ENCODE peak calls at places on chromosomes 7 and 10, in five cellular contexts. X, L, W, H and M are unnamed samples.

GRCh38 chr10:103859161-103860141 is 4.1 kb upstream of the SH3PXD2A start:
- DNase-seq in X (peak; percentile 81), W (peak; percentile 75), L (peak; percentile 67), H (peak; percentile 83), M (peak; percentile 30)

GRCh38 chr10:123399276-123399839 is 245.2 kb downstream of the BUB3 start:
- DNase-seq in L (no peak), X (no peak), H (no peak), W (no peak), M (no peak)

GRCh38 chr10:85724215-85724614 is 642.4 kb downstream of the GRID1 start:
- DNase-seq in X (no peak), W (no peak), L (no peak), H (no peak), M (no peak)

GRCh38 chr10:122140941-122141623 is 130.0 kb upstream of the BTBD16 start:
- DNase-seq in H (no peak), X (peak; percentile 68), L (peak; percentile 90), W (peak; percentile 89), M (no peak)

GRCh38 chr7:29190349-29191045 is 4.1 kb upstream of the CHN2 start:
- DNase-seq in X (peak; percentile 59), L (no peak), H (no peak), W (peak; percentile 63), M (no peak)

GRCh38 chr7:132009778-132010177 is 453.4 kb upstream of the PODXL start:
- DNase-seq in H (no peak), X (no peak), L (no peak), W (no peak), M (no peak)

GRCh38 chr7:141097430-141097829 is 23.6 kb downstream of the TMEM178B start:
- DNase-seq in X (peak; percentile 37), H (peak; percentile 65), L (no peak), W (peak; percentile 36), M (no peak)

GRCh38 chr7:69825031-69825681 is 226.9 kb downstream of the AUTS2 start:
- DNase-seq in X (no peak), L (no peak), H (peak; percentile 76), W (no peak), M (no peak)

GRCh38 chr7:37149019-37149814 is 299.4 kb downstream of the ELMO1 start:
- DNase-seq in L (no peak), W (no peak), H (no peak), X (peak; percentile 7), M (no peak)

GRCh38 chr10:49690673-49691356 is 11.4 kb downstream of the C10orf53 start:
- DNase-seq in X (no peak), H (no peak), L (no peak), W (no peak), M (no peak)

GRCh38 chr10:15589109-15589508 is 130.6 kb downstream of the ITGA8 start:
- DNase-seq in X (peak; percentile 26), H (no peak), L (no peak), W (no peak), M (no peak)

GRCh38 chr10:3907514-3907913 is 122.5 kb upstream of the KLF6 start:
- DNase-seq in X (no peak), L (peak; percentile 53), W (no peak), H (no peak), M (no peak)

GRCh38 chr10:12500406-12501303 is 151.3 kb downstream of the CAMK1D start:
- DNase-seq in H (no peak), L (peak; percentile 15), W (no peak), X (no peak), M (no peak)

GRCh38 chr7:123041085-123041484 is 45.6 kb upstream of the TAS2R16 start:
- DNase-seq in H (no peak), L (no peak), W (peak; percentile 3), X (no peak), M (no peak)

GRCh38 chr10:124267231-124267885 is 151.4 kb downstream of the OAT start:
- DNase-seq in L (no peak), X (no peak), W (no peak), H (no peak), M (no peak)

GRCh38 chr7:100444311-100445278 is 8.3 kb upstream of the PPP1R35 start:
- DNase-seq in L (no peak), X (peak; percentile 68), H (no peak), W (no peak), M (no peak)

GRCh38 chr10:125531470-125531869 is 151.5 kb downstream of the TEX36 start:
- DNase-seq in L (no peak), H (no peak), W (no peak), X (peak; percentile 67), M (no peak)

GRCh38 chr7:3043544-3044395 is at the start of gene CARD11:
- DNase-seq in W (no peak), X (peak; percentile 87), H (peak; percentile 87), L (no peak), M (peak; percentile 55)

GRCh38 chr10:132690401-132690800 is 95.5 kb downstream of the NKX6-2 start:
- DNase-seq in X (no peak), L (no peak), H (no peak), W (no peak), M (no peak)

GRCh38 chr10:87054373-87055295 is 34.5 kb downstream of the FAM25A start:
- DNase-seq in H (peak; percentile 29), W (no peak), X (peak; percentile 96), L (no peak), M (no peak)

GRCh38 chr10:68603766-68604165 is 43.6 kb downstream of the TET1 start:
- DNase-seq in X (no peak), H (no peak), L (no peak), W (no peak), M (no peak)

GRCh38 chr7:45178241-45179225 is 20.9 kb downstream of the RAMP3 start:
- DNase-seq in X (peak; percentile 54), L (no peak), W (no peak), H (peak; percentile 76), M (no peak)

GRCh38 chr7:94183289-94183749 is 179.2 kb upstream of the BET1 start:
- DNase-seq in W (peak; percentile 95), L (peak; percentile 35), H (no peak), X (peak; percentile 86), M (no peak)

GRCh38 chr10:80454526-80455460 is 683 bp downstream of the TSPAN14 start:
- DNase-seq in X (peak; percentile 52), L (peak; percentile 61), W (no peak), H (peak; percentile 49), M (peak; percentile 37)

GRCh38 chr7:19114591-19114855 is 2.9 kb downstream of the TWIST1 start:
- DNase-seq in H (no peak), W (peak; percentile 31), X (no peak), L (no peak), M (no peak)

GRCh38 chr10:3477683-3478082 is 305.1 kb upstream of the PITRM1 start:
- DNase-seq in H (no peak), W (peak; percentile 55), X (no peak), L (no peak), M (no peak)

GRCh38 chr10:82737556-82737955 is 862.6 kb downstream of the NRG3 start:
- DNase-seq in X (peak; percentile 11), H (no peak), L (no peak), W (no peak), M (no peak)

GRCh38 chr7:55019691-55020480 is 1.1 kb downstream of the EGFR start:
- DNase-seq in X (peak; percentile 37), H (no peak), L (no peak), W (peak; percentile 35), M (no peak)

GRCh38 chr7:19016140-19016539 is 101.3 kb downstream of the TWIST1 start:
- DNase-seq in X (peak; percentile 60), H (no peak), W (peak; percentile 4), L (no peak), M (no peak)

GRCh38 chr7:65749039-65749438 is 123.8 kb upstream of the VKORC1L1 start:
- DNase-seq in L (no peak), X (no peak), W (no peak), H (no peak), M (no peak)

GRCh38 chr10:1552415-1552814 is 184.9 kb downstream of the ADARB2 start:
- DNase-seq in H (no peak), X (no peak), W (no peak), L (no peak), M (no peak)

GRCh38 chr10:64648915-64649314 is 1127.7 kb downstream of the REEP3 start:
- DNase-seq in X (peak; percentile 48), L (no peak), W (peak; percentile 51), H (peak; percentile 88), M (no peak)

GRCh38 chr10:46290101-46290884 is 3.5 kb downstream of the ANTXRL start:
- DNase-seq in L (no peak), X (no peak), W (no peak), H (no peak), M (no peak)

GRCh38 chr7:84042110-84042539 is 152.5 kb downstream of the SEMA3A start:
- DNase-seq in X (peak; percentile 18), W (peak; percentile 86), L (no peak), H (no peak), M (no peak)

GRCh38 chr10:100009793-100010676 is at the start of gene DNMBP:
- DNase-seq in W (peak; percentile 79), X (peak; percentile 91), H (peak; percentile 94), L (peak; percentile 89), M (peak; percentile 84)
- H3K4me1 ChIP-seq in W (peaks cover 27% of the 10 kb centered on the region), X (peaks cover 2% of the 10 kb centered on the region), H (peaks cover 50% of the 10 kb centered on the region), L (peaks cover 41% of the 10 kb centered on the region), M (peaks cover 17% of the 10 kb centered on the region)

DNA sequence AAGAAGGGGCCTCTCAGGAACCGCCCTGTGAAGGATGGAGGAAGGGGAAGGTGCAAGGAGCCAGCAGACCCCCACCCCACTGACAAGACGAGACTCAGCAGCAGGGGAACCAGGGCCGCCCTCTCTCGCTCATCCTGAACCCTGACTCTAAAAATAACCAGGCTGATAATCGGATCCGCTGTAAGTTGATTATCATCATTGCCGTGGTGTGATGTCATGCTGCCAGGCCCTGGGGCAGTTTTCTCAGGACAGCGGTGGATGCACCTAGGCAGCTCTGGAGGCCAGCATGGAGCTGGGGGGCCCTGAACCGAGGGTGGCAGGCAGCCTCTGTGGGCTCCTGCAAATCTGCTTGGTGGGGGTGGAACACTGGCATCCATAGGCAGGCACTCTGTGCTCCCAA is 7.9 kb downstream of the RET start:
- DNase-seq in L (no peak), W (no peak), H (no peak), X (peak; percentile 14), M (no peak)
- H3K4me1 ChIP-seq in L (no peaks in the 10 kb centered on the region), W (no peaks in the 10 kb centered on the region), H (no peaks in the 10 kb centered on the region), X (no peaks in the 10 kb centered on the region), M (no peaks in the 10 kb centered on the region)

DNA sequence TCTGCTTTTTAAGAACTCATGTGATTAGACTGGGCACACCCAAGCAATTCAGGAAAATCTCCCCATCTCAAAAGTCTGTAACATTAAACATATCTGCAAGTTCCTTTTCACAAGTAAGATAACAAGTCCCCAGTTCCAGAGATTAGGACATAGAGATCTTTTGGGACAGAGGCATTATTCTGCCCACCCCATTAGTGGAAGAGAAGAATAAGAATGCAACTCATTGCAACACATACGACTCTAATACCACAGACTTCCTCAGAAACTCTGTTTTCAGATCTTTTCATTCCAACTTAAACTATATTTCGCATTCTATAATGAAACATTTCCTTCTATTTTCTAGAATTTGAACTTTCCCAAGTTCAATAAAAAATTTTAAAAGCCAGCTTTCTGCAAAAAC is 137.7 kb downstream of the SEMA3C start:
- DNase-seq in L (no peak), H (no peak), X (no peak), W (no peak), M (no peak)
- H3K4me1 ChIP-seq in L (peaks cover 28% of the 10 kb centered on the region), H (no peaks in the 10 kb centered on the region), X (no peaks in the 10 kb centered on the region), W (peaks cover 56% of the 10 kb centered on the region), M (no peaks in the 10 kb centered on the region)

DNA sequence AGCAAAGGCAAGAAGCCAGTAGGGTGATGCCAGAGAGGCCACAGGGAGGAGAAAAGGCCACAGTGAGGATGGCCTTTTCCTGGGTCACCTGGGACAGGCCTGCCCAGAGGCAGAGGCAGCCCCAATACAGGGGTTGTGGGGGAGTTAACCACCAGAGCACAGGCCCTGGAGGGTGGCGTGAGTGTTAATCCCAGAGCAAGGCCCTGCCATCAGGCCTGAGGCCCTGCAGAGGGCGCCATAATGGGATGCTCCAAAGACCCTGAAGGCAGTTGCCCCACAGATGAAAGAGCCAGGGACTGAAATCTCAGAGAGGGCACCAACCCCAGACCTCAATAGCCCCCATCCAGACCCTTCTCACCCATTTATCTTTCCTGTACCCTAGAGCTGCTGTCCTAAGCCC is 23.9 kb downstream of the SLC13A4 start:
- DNase-seq in W (no peak), H (peak; percentile 66), L (no peak), X (peak; percentile 67), M (no peak)
- H3K4me1 ChIP-seq in W (peaks cover 19% of the 10 kb centered on the region), H (no peaks in the 10 kb centered on the region), L (no peaks in the 10 kb centered on the region), X (peaks cover 12% of the 10 kb centered on the region), M (no peaks in the 10 kb centered on the region)